ENCODE peak calls at places on chromosomes 6 and 20, in six cellular contexts. X, M, Q, P, Y and U are unnamed samples.

GRCh38 chr6:85456782-85457181 is 6.9 kb downstream of the NT5E start:
- DNase-seq in X (no peak), M (no peak), Q (no peak), P (no peak), Y (no peak), U (no peak)

GRCh38 chr6:13561624-13562267 is 12.7 kb upstream of the SIRT5 start:
- DNase-seq in X (no peak), M (no peak), Q (no peak), P (no peak), Y (no peak), U (no peak)

GRCh38 chr6:99905209-99906106 is 88.6 kb downstream of the MCHR2 start:
- DNase-seq in X (no peak), M (peak; percentile 14), Q (peak; percentile 64), P (no peak), Y (peak; percentile 21), U (no peak)

GRCh38 chr6:72132425-72132824 is 246.1 kb downstream of the RIMS1 start:
- DNase-seq in X (no peak), M (no peak), Q (no peak), P (no peak), Y (no peak), U (no peak)

GRCh38 chr6:44270526-44271405 is 516 bp downstream of the TMEM151B start:
- DNase-seq in X (no peak), M (no peak), Q (no peak), P (no peak), Y (peak; percentile 53), U (no peak)

GRCh38 chr6:4157506-4157905 is 22.1 kb upstream of the ECI2 start:
- DNase-seq in X (no peak), M (no peak), Q (no peak), P (no peak), Y (no peak), U (no peak)

GRCh38 chr6:27078734-27079357 is 168.7 kb upstream of the PRSS16 start:
- DNase-seq in X (no peak), M (peak; percentile 48), Q (peak; percentile 71), P (peak; percentile 63), Y (peak; percentile 65), U (no peak)

GRCh38 chr20:62695448-62696414 is 12.9 kb upstream of the NTSR1 start:
- DNase-seq in X (no peak), M (no peak), Q (no peak), P (no peak), Y (peak; percentile 48), U (no peak)

GRCh38 chr20:62320581-62321354 is 18.0 kb downstream of the ADRM1 start:
- DNase-seq in X (no peak), M (no peak), Q (no peak), P (no peak), Y (no peak), U (peak; percentile 91)

GRCh38 chr20:59004763-59005522 is 2.1 kb downstream of the CTSZ start:
- DNase-seq in X (no peak), M (peak; percentile 49), Q (no peak), P (no peak), Y (no peak), U (no peak)

GRCh38 chr20:60800185-60800584 is 451.9 kb upstream of the CDH4 start:
- DNase-seq in X (no peak), M (no peak), Q (no peak), P (no peak), Y (no peak), U (no peak)

GRCh38 chr6:11815231-11815630 is 36.6 kb upstream of the ADTRP start:
- DNase-seq in X (no peak), M (no peak), Q (peak; percentile 62), P (no peak), Y (no peak), U (no peak)

GRCh38 chr20:55166063-55166462 is 690.7 kb downstream of the DOK5 start:
- DNase-seq in X (no peak), M (no peak), Q (no peak), P (no peak), Y (peak; percentile 23), U (no peak)

GRCh38 chr20:25039697-25040437 is 18.1 kb downstream of the ACSS1 start:
- DNase-seq in X (no peak), M (no peak), Q (peak; percentile 22), P (peak; percentile 84), Y (no peak), U (no peak)

GRCh38 chr6:169008641-169009040 is 245.0 kb downstream of the THBS2 start:
- DNase-seq in X (no peak), M (no peak), Q (no peak), P (no peak), Y (peak; percentile 52), U (no peak)

GRCh38 chr6:109383438-109383940 is 1.2 kb upstream of the CD164 start:
- DNase-seq in X (no peak), M (no peak), Q (no peak), P (no peak), Y (no peak), U (no peak)

GRCh38 chr6:137166247-137167098 is 7.0 kb downstream of the IL22RA2 start:
- DNase-seq in X (no peak), M (no peak), Q (no peak), P (no peak), Y (no peak), U (no peak)

GRCh38 chr6:131135244-131136020 is at the start of gene AKAP7:
- DNase-seq in X (peak; percentile 34), M (peak; percentile 47), Q (peak; percentile 53), P (peak; percentile 77), Y (no peak), U (peak; percentile 60)

GRCh38 chr6:119581220-119581619 is 231.7 kb upstream of the MAN1A1 start:
- DNase-seq in X (no peak), M (no peak), Q (no peak), P (no peak), Y (no peak), U (no peak)

GRCh38 chr6:21748343-21749063 is 155.0 kb downstream of the SOX4 start:
- DNase-seq in X (no peak), M (no peak), Q (peak; percentile 74), P (no peak), Y (peak; percentile 94), U (no peak)

GRCh38 chr6:142696123-142696522 is 248.9 kb downstream of the HIVEP2 start:
- DNase-seq in X (no peak), M (no peak), Q (no peak), P (no peak), Y (no peak), U (no peak)

GRCh38 chr6:75116946-75117345 is 88.9 kb downstream of the COL12A1 start:
- DNase-seq in X (no peak), M (no peak), Q (peak; percentile 79), P (no peak), Y (no peak), U (no peak)

GRCh38 chr6:37680668-37681067 is 17.0 kb downstream of the MDGA1 start:
- DNase-seq in X (no peak), M (no peak), Q (no peak), P (no peak), Y (no peak), U (no peak)

GRCh38 chr6:52840763-52841585 is at the start of gene GSTA5:
- DNase-seq in X (no peak), M (no peak), Q (no peak), P (no peak), Y (no peak), U (no peak)

GRCh38 chr6:146041282-146041681 is 12.4 kb downstream of the GRM1 start:
- DNase-seq in X (no peak), M (no peak), Q (peak; percentile 29), P (no peak), Y (peak; percentile 16), U (no peak)

GRCh38 chr20:44019638-44020335 is 105.1 kb downstream of the TOX2 start:
- DNase-seq in X (no peak), M (peak; percentile 77), Q (peak; percentile 57), P (no peak), Y (no peak), U (no peak)

GRCh38 chr6:128494440-128494839 is 26.0 kb downstream of the PTPRK start:
- DNase-seq in X (no peak), M (no peak), Q (no peak), P (no peak), Y (no peak), U (no peak)

GRCh38 chr20:9294081-9294480 is 220.3 kb upstream of the LAMP5 start:
- DNase-seq in X (no peak), M (no peak), Q (peak; percentile 86), P (no peak), Y (no peak), U (no peak)

GRCh38 chr6:149166747-149167146 is 150.8 kb upstream of the TAB2 start:
- DNase-seq in X (no peak), M (no peak), Q (peak; percentile 31), P (no peak), Y (no peak), U (no peak)

GRCh38 chr6:1609662-1610496 is at the start of gene FOXC1:
- DNase-seq in X (no peak), M (peak; percentile 21), Q (peak; percentile 95), P (peak; percentile 96), Y (peak; percentile 35), U (peak; percentile 100)

GRCh38 chr6:40440083-40440482 is 147.1 kb downstream of the LRFN2 start:
- DNase-seq in X (no peak), M (no peak), Q (no peak), P (no peak), Y (no peak), U (no peak)

GRCh38 chr6:151916680-151917164 is 109.2 kb downstream of the ESR1 start:
- DNase-seq in X (no peak), M (no peak), Q (peak; percentile 79), P (no peak), Y (no peak), U (no peak)

GRCh38 chr6:127717384-127717783 is 140.4 kb downstream of the C6orf58 start:
- DNase-seq in X (no peak), M (no peak), Q (peak; percentile 47), P (no peak), Y (no peak), U (no peak)

GRCh38 chr6:89984926-89985743 is 90.9 kb downstream of the GJA10 start:
- DNase-seq in X (no peak), M (no peak), Q (peak; percentile 53), P (no peak), Y (no peak), U (no peak)